ENCODE peak calls at places on chromosomes 11 and 22, in six cellular contexts. One of them, this sample, is unnamed.

GRCh38 chr11:19187880-19188279 is 13.9 kb downstream of the CSRP3 start:
- ATAC-seq in T-cell: no peak
- ATAC-seq in RWPE2: no peak
- ATAC-seq in gastroesophageal sphincter: no peak
- ATAC-seq in naive thymus-derived CD8-positive, alpha-beta T cell: no peak
- ATAC-seq in sciatic nerve: no peak
- ATAC-seq in this sample: no peak

GRCh38 chr11:83493918-83494317 is 207.8 kb upstream of the CCDC90B start:
- ATAC-seq in RWPE2: no peak
- ATAC-seq in naive thymus-derived CD8-positive, alpha-beta T cell: no peak
- ATAC-seq in T-cell: no peak
- ATAC-seq in sciatic nerve: no peak
- ATAC-seq in gastroesophageal sphincter: no peak
- ATAC-seq in this sample: no peak

GRCh38 chr11:117719480-117719879 is 77.5 kb downstream of the DSCAML1 start:
- ATAC-seq in gastroesophageal sphincter: no peak
- ATAC-seq in naive thymus-derived CD8-positive, alpha-beta T cell: no peak
- ATAC-seq in sciatic nerve: no peak
- ATAC-seq in RWPE2: no peak
- ATAC-seq in T-cell: no peak
- ATAC-seq in this sample: no peak

GRCh38 chr22:27456696-27457503 is 344.7 kb downstream of the MN1 start:
- ATAC-seq in T-cell: no peak
- ATAC-seq in naive thymus-derived CD8-positive, alpha-beta T cell: no peak
- ATAC-seq in gastroesophageal sphincter: no peak
- ATAC-seq in RWPE2: peak
- ATAC-seq in sciatic nerve: no peak
- ATAC-seq in this sample: no peak

GRCh38 chr11:111982532-111983186 is 42.5 kb upstream of the DLAT start:
- ATAC-seq in naive thymus-derived CD8-positive, alpha-beta T cell: no peak
- ATAC-seq in T-cell: no peak
- ATAC-seq in sciatic nerve: no peak
- ATAC-seq in RWPE2: no peak
- ATAC-seq in gastroesophageal sphincter: no peak
- ATAC-seq in this sample: no peak

GRCh38 chr11:64395545-64396078 is 36.6 kb downstream of the RPS6KA4 start:
- ATAC-seq in RWPE2: no peak
- ATAC-seq in T-cell: no peak
- ATAC-seq in naive thymus-derived CD8-positive, alpha-beta T cell: no peak
- ATAC-seq in sciatic nerve: peak
- ATAC-seq in gastroesophageal sphincter: no peak
- ATAC-seq in this sample: no peak

GRCh38 chr11:121293276-121293569 is 652 bp downstream of the SC5D start:
- ATAC-seq in RWPE2: no peak
- ATAC-seq in naive thymus-derived CD8-positive, alpha-beta T cell: no peak
- ATAC-seq in sciatic nerve: peak
- ATAC-seq in gastroesophageal sphincter: peak
- ATAC-seq in T-cell: no peak
- ATAC-seq in this sample: no peak

GRCh38 chr22:46577361-46578249 is 40.2 kb upstream of the CELSR1 start:
- ATAC-seq in gastroesophageal sphincter: peak
- ATAC-seq in sciatic nerve: peak
- ATAC-seq in T-cell: peak
- ATAC-seq in naive thymus-derived CD8-positive, alpha-beta T cell: peak
- ATAC-seq in RWPE2: no peak
- ATAC-seq in this sample: peak

GRCh38 chr11:12389676-12390075 is 12.3 kb downstream of the PARVA start:
- ATAC-seq in sciatic nerve: no peak
- ATAC-seq in gastroesophageal sphincter: no peak
- ATAC-seq in naive thymus-derived CD8-positive, alpha-beta T cell: no peak
- ATAC-seq in T-cell: no peak
- ATAC-seq in RWPE2: peak
- ATAC-seq in this sample: no peak

GRCh38 chr11:14189874-14190273 is 169.1 kb downstream of the RRAS2 start:
- ATAC-seq in naive thymus-derived CD8-positive, alpha-beta T cell: no peak
- ATAC-seq in sciatic nerve: peak
- ATAC-seq in T-cell: no peak
- ATAC-seq in RWPE2: no peak
- ATAC-seq in gastroesophageal sphincter: peak
- ATAC-seq in this sample: no peak

GRCh38 chr11:133801356-133801755 is 44.0 kb downstream of the SPATA19 start:
- ATAC-seq in T-cell: no peak
- ATAC-seq in naive thymus-derived CD8-positive, alpha-beta T cell: no peak
- ATAC-seq in sciatic nerve: no peak
- ATAC-seq in gastroesophageal sphincter: no peak
- ATAC-seq in RWPE2: no peak
- ATAC-seq in this sample: no peak

GRCh38 chr22:35944458-35944857 is 84.2 kb downstream of the RBFOX2 start:
- ATAC-seq in T-cell: no peak
- ATAC-seq in naive thymus-derived CD8-positive, alpha-beta T cell: no peak
- ATAC-seq in sciatic nerve: peak
- ATAC-seq in gastroesophageal sphincter: no peak
- ATAC-seq in RWPE2: no peak
- ATAC-seq in this sample: no peak

GRCh38 chr11:64900263-64900678 is 16.7 kb downstream of the ATG2A start:
- ATAC-seq in gastroesophageal sphincter: no peak
- ATAC-seq in naive thymus-derived CD8-positive, alpha-beta T cell: peak
- ATAC-seq in T-cell: peak
- ATAC-seq in sciatic nerve: no peak
- ATAC-seq in RWPE2: peak
- ATAC-seq in this sample: peak

GRCh38 chr11:78228467-78228866 is 39.7 kb downstream of the USP35 start:
- ATAC-seq in sciatic nerve: peak
- ATAC-seq in RWPE2: peak
- ATAC-seq in T-cell: no peak
- ATAC-seq in naive thymus-derived CD8-positive, alpha-beta T cell: no peak
- ATAC-seq in gastroesophageal sphincter: no peak
- ATAC-seq in this sample: peak

GRCh38 chr22:37273126-37273845 is 9.0 kb upstream of the CYTH4 start:
- ATAC-seq in naive thymus-derived CD8-positive, alpha-beta T cell: no peak
- ATAC-seq in sciatic nerve: no peak
- ATAC-seq in RWPE2: no peak
- ATAC-seq in T-cell: no peak
- ATAC-seq in gastroesophageal sphincter: no peak
- ATAC-seq in this sample: peak

GRCh38 chr22:17674152-17674551 is 35.6 kb downstream of the BCL2L13 start:
- ATAC-seq in RWPE2: no peak
- ATAC-seq in gastroesophageal sphincter: no peak
- ATAC-seq in sciatic nerve: no peak
- ATAC-seq in naive thymus-derived CD8-positive, alpha-beta T cell: no peak
- ATAC-seq in T-cell: no peak
- ATAC-seq in this sample: no peak

GRCh38 chr11:1336836-1337646 is 27.6 kb upstream of the TOLLIP start:
- ATAC-seq in RWPE2: peak
- ATAC-seq in naive thymus-derived CD8-positive, alpha-beta T cell: peak
- ATAC-seq in T-cell: peak
- ATAC-seq in sciatic nerve: peak
- ATAC-seq in gastroesophageal sphincter: peak
- ATAC-seq in this sample: peak

GRCh38 chr11:113274708-113275582 is 39.4 kb upstream of the TTC12 start:
- ATAC-seq in gastroesophageal sphincter: no peak
- ATAC-seq in T-cell: no peak
- ATAC-seq in RWPE2: peak
- ATAC-seq in sciatic nerve: no peak
- ATAC-seq in naive thymus-derived CD8-positive, alpha-beta T cell: no peak
- ATAC-seq in this sample: no peak

GRCh38 chr11:47724041-47724729 is 9.0 kb upstream of the AGBL2 start:
- ATAC-seq in sciatic nerve: peak
- ATAC-seq in naive thymus-derived CD8-positive, alpha-beta T cell: no peak
- ATAC-seq in T-cell: no peak
- ATAC-seq in gastroesophageal sphincter: peak
- ATAC-seq in RWPE2: peak
- ATAC-seq in this sample: no peak

GRCh38 chr11:67665537-67666302 is 8.7 kb downstream of the ALDH3B2 start:
- ATAC-seq in naive thymus-derived CD8-positive, alpha-beta T cell: no peak
- ATAC-seq in sciatic nerve: no peak
- ATAC-seq in RWPE2: peak
- ATAC-seq in T-cell: no peak
- ATAC-seq in gastroesophageal sphincter: no peak
- ATAC-seq in this sample: no peak

GRCh38 chr22:40741116-40741515 is 61.8 kb downstream of the MCHR1 start:
- ATAC-seq in sciatic nerve: no peak
- ATAC-seq in T-cell: no peak
- ATAC-seq in gastroesophageal sphincter: no peak
- ATAC-seq in RWPE2: no peak
- ATAC-seq in naive thymus-derived CD8-positive, alpha-beta T cell: no peak
- ATAC-seq in this sample: no peak

GRCh38 chr11:74208507-74208906 is 37.4 kb downstream of the PPME1 start:
- ATAC-seq in naive thymus-derived CD8-positive, alpha-beta T cell: no peak
- ATAC-seq in RWPE2: no peak
- ATAC-seq in sciatic nerve: no peak
- ATAC-seq in gastroesophageal sphincter: no peak
- ATAC-seq in T-cell: no peak
- ATAC-seq in this sample: no peak